ENCODE peak calls at places on chromosomes 12 and 14, in ten cellular contexts. A is esophagus squamous epithelium, L is right lobe of liver, S is left lung, Q is tibial artery, V is endothelial cell of umbilical vein, J is psoas muscle, B is cardiac muscle cell, P is IMR-90, H is colonic mucosa. C is an unnamed sample.

GRCh38 chr12:7905071-7905470 is 30.9 kb downstream of the SLC2A3 start:
- DNase-seq in P (no peak), A (no peak), J (no peak), Q (no peak), H (no peak), V (peak; percentile 82), B (no peak), L (no peak), S (no peak), C (no peak)

GRCh38 chr14:55416866-55417265 is 5.2 kb upstream of the ATG14 start:
- DNase-seq in L (no peak), A (no peak), P (no peak), Q (no peak), V (no peak), H (no peak), J (no peak), B (peak; percentile 53), S (no peak), C (no peak)

GRCh38 chr14:95274874-95275273 is 44.8 kb downstream of the CLMN start:
- DNase-seq in V (no peak), B (no peak), P (no peak), J (no peak), Q (no peak), L (no peak), A (no peak), H (no peak), S (no peak), C (no peak)

GRCh38 chr12:108720757-108721514 is 10.4 kb downstream of the CORO1C start:
- DNase-seq in S (no peak), B (no peak), J (no peak), V (no peak), H (no peak), L (no peak), Q (no peak), A (no peak), P (no peak), C (no peak)

GRCh38 chr12:7716391-7716790 is 5.2 kb downstream of the DPPA3 start:
- DNase-seq in B (peak; percentile 59), Q (no peak), S (no peak), L (no peak), A (no peak), H (no peak), J (no peak), V (no peak), P (no peak), C (no peak)

GRCh38 chr12:93237235-93237915 is 140.3 kb upstream of the NUDT4 start:
- DNase-seq in Q (peak; percentile 94), A (no peak), L (peak; percentile 54), H (no peak), P (no peak), J (peak; percentile 55), V (no peak), B (no peak), S (no peak), C (no peak)

GRCh38 chr14:41922014-41922413 is 315.3 kb downstream of the LRFN5 start:
- DNase-seq in A (no peak), S (no peak), J (no peak), P (no peak), H (no peak), V (no peak), B (no peak), Q (no peak), L (no peak), C (no peak)

GRCh38 chr14:88821888-88822287 is 2.6 kb upstream of the TTC8 start:
- DNase-seq in B (no peak), V (no peak), J (no peak), A (no peak), P (no peak), S (no peak), H (no peak), Q (no peak), L (no peak), C (no peak)

GRCh38 chr12:83389237-83389996 is 702.7 kb downstream of the TMTC2 start:
- DNase-seq in J (no peak), A (no peak), B (peak; percentile 63), H (peak; percentile 24), S (no peak), P (no peak), Q (no peak), V (no peak), L (peak; percentile 49), C (no peak)

GRCh38 chr12:76007640-76008039 is 23.9 kb downstream of the PHLDA1 start:
- DNase-seq in J (no peak), Q (no peak), H (no peak), V (no peak), L (no peak), P (no peak), A (no peak), S (no peak), B (no peak), C (no peak)

GRCh38 chr12:46219892-46220655 is 48.8 kb downstream of the SLC38A1 start:
- DNase-seq in S (no peak), H (no peak), Q (no peak), A (no peak), J (no peak), V (peak; percentile 82), B (no peak), P (peak; percentile 86), L (no peak), C (no peak)

GRCh38 chr12:88566430-88566829 is 13.8 kb downstream of the KITLG start:
- DNase-seq in Q (no peak), S (no peak), B (no peak), J (no peak), L (no peak), P (no peak), A (no peak), H (peak; percentile 59), V (no peak), C (no peak)

GRCh38 chr12:84508943-84509342 is 403.7 kb downstream of the SLC6A15 start:
- DNase-seq in P (no peak), V (no peak), A (no peak), H (no peak), J (no peak), Q (no peak), B (no peak), L (no peak), S (peak; percentile 43), C (no peak)

GRCh38 chr12:69161835-69162234 is 77.5 kb upstream of the CPSF6 start:
- DNase-seq in V (no peak), B (no peak), A (no peak), P (no peak), L (no peak), S (no peak), Q (no peak), H (no peak), J (no peak), C (no peak)

GRCh38 chr14:81464253-81465001 is 64.3 kb upstream of the STON2 start:
- DNase-seq in J (no peak), Q (no peak), H (peak; percentile 75), B (peak; percentile 65), V (peak; percentile 79), P (peak; percentile 64), L (no peak), A (no peak), S (no peak), C (no peak)

GRCh38 chr14:23056956-23057756 is at the start of gene CDH24:
- DNase-seq in H (peak; percentile 83), B (peak; percentile 86), L (peak; percentile 77), V (peak; percentile 62), J (peak; percentile 71), Q (peak; percentile 85), P (peak; percentile 57), S (peak; percentile 81), A (no peak), C (no peak)

GRCh38 chr14:63860146-63860545 is 7.3 kb downstream of the SYNE2 start:
- DNase-seq in S (no peak), Q (no peak), L (no peak), B (peak; percentile 24), V (no peak), J (no peak), A (no peak), H (no peak), P (no peak), C (no peak)
- H3K4me3 ChIP-seq in S (no peak overlapping the region), Q (no peak overlapping the region), L (no peak overlapping the region), B (no peak overlapping the region), V (no peak overlapping the region), J (no peak overlapping the region), A (no peak overlapping the region), H (no peak overlapping the region), P (no peak overlapping the region), C (no peak overlapping the region)

GRCh38 chr12:97169922-97170321 is 262.9 kb downstream of the NEDD1 start:
- DNase-seq in J (no peak), B (no peak), P (no peak), Q (no peak), S (no peak), L (no peak), H (no peak), V (no peak), A (no peak), C (no peak)
- TF ChIP-seq CTCF in J (no peak), B (no peak), P (no peak), Q (no peak), S (no peak), L (no peak), H (no peak), V (no peak), A (no peak), C (no peak)

GRCh38 chr12:31950088-31950487 is 9.1 kb upstream of the RESF1 start:
- DNase-seq in A (no peak), P (no peak), V (no peak), H (no peak), S (no peak), Q (no peak), J (no peak), B (no peak), L (no peak), C (no peak)

GRCh38 chr12:31947971-31948370 is 11.2 kb upstream of the RESF1 start:
- DNase-seq in P (no peak), L (no peak), H (no peak), V (no peak), S (no peak), B (no peak), A (no peak), J (no peak), Q (no peak), C (no peak)

GRCh38 chr12:31944299-31944698 is 14.9 kb upstream of the RESF1 start:
- DNase-seq in A (no peak), J (no peak), L (no peak), H (no peak), V (no peak), S (no peak), P (peak; percentile 6), B (no peak), Q (no peak), C (no peak)
- H3K9me3 ChIP-seq in A (no peaks in the 10 kb centered on the region), J (no peaks in the 10 kb centered on the region), L (no peaks in the 10 kb centered on the region), H (no peaks in the 10 kb centered on the region), V (no peaks in the 10 kb centered on the region), S (no peaks in the 10 kb centered on the region), P (no peaks in the 10 kb centered on the region), B (no peaks in the 10 kb centered on the region), Q (no peaks in the 10 kb centered on the region), C (no peaks in the 10 kb centered on the region)

DNA sequence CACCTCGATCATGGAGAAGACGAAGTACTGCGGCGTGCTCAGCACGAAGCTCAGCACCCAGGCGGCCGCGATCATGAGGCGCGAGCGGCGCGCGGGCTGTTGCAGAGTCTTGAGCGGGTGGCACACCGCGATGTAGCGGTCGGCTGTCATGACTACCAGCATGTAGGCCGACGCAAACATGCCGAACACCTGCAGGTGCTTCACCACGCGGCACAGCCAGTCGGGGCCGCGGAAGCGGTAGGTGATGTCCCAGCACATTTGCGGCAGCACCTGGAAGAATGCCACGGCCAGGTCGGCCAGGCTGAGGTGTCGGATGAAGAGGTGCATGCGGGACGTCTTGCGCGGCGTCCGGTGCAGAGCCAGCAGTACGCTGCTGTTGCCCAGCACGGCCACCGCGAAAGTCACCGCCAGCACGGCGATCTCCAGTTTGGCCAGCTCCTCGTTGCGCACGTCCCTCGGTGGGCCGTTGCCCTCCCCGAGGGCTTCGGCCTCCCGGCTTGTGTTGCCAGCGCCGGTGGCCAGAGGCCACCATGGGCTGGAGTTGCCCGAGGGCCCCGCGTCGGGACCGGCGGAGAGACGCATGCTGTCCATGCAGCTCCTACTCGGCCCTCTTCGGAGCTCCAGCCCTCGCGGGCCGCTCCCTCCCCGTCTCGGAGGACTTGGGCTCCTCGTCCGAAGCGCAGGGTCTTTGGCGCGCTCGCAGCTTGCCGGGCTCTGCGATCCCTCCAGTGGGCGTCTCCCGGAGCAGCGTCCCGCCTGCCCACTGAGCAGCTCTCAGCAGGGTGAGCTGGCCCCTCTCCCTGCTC is 543 bp downstream of the AVPR1A start:
- DNase-seq in J (peak; percentile 15), L (peak; percentile 59), P (no peak), Q (peak; percentile 70), A (no peak), B (peak; percentile 58), S (no peak), V (no peak), H (no peak), C (no peak)
- H3K4me3 ChIP-seq in J (peak overlapping the region; percentile 64), L (peak overlapping the region; percentile 60), P (no peak overlapping the region), Q (peak overlapping the region; percentile 79), A (peak overlapping the region; percentile 35), B (peak overlapping the region; percentile 25), S (no peak overlapping the region), V (no peak overlapping the region), H (peak overlapping the region; percentile 39), C (peak overlapping the region; percentile 66)

C was measured in thoracic aorta.